ENCODE peak calls at places on chromosomes 4 and X, in seven cellular contexts. G, Z, A, P, T, C and M are unnamed samples.

GRCh38 chrX:144732588-144732987 is 514.7 kb upstream of the SPANXN1 start:
- DNase-seq in G (no peak), Z (no peak), A (no peak), P (no peak), T (peak), C (no peak), M (no peak)

GRCh38 chrX:132591719-132592275 is 103.0 kb upstream of the MBNL3 start:
- DNase-seq in G (no peak), Z (no peak), A (no peak), P (no peak), T (no peak), C (no peak), M (no peak)

GRCh38 chr4:180664766-180665368 is 1578.3 kb upstream of the TENM3 start:
- DNase-seq in G (peak), Z (peak), A (no peak), P (peak), T (peak), C (peak), M (no peak)

GRCh38 chrX:50905334-50905733 is 5.2 kb upstream of the BMP15 start:
- DNase-seq in G (no peak), Z (no peak), A (no peak), P (peak), T (no peak), C (no peak), M (no peak)

GRCh38 chrX:13469963-13470679 is 99.3 kb upstream of the EGFL6 start:
- DNase-seq in G (peak), Z (peak), A (no peak), P (no peak), T (peak), C (no peak), M (no peak)

GRCh38 chrX:15151267-15152196 is 118.4 kb downstream of the ASB9 start:
- DNase-seq in G (no peak), Z (no peak), A (no peak), P (no peak), T (no peak), C (no peak), M (no peak)

GRCh38 chrX:96683997-96684338 is 674 bp upstream of the DIAPH2 start:
- DNase-seq in G (no peak), Z (no peak), A (no peak), P (no peak), T (no peak), C (no peak), M (no peak)

GRCh38 chrX:69305333-69306062 is 140.2 kb upstream of the PJA1 start:
- DNase-seq in G (no peak), Z (no peak), A (no peak), P (peak), T (no peak), C (no peak), M (no peak)

GRCh38 chr4:148405161-148405893 is 36.9 kb downstream of the NR3C2 start:
- DNase-seq in G (no peak), Z (no peak), A (no peak), P (no peak), T (no peak), C (no peak), M (no peak)

GRCh38 chr4:134848681-134849080 is 647.1 kb upstream of the PABPC4L start:
- DNase-seq in G (no peak), Z (no peak), A (no peak), P (no peak), T (no peak), C (no peak), M (no peak)

GRCh38 chr4:15451866-15452765 is 17.6 kb upstream of the CC2D2A start:
- DNase-seq in G (peak), Z (peak), A (no peak), P (no peak), T (peak), C (no peak), M (no peak)

GRCh38 chr4:183201331-183201730 is 102.3 kb downstream of the WWC2 start:
- DNase-seq in G (peak), Z (peak), A (no peak), P (no peak), T (peak), C (no peak), M (no peak)

GRCh38 chr4:63566658-63567057 is 842.6 kb downstream of the TECRL start:
- DNase-seq in G (no peak), Z (no peak), A (no peak), P (peak), T (no peak), C (no peak), M (no peak)

GRCh38 chrX:16239211-16239610 is 71.9 kb downstream of the MAGEB17 start:
- DNase-seq in G (peak), Z (peak), A (no peak), P (no peak), T (peak), C (no peak), M (no peak)

GRCh38 chr4:89588366-89588765 is 248.6 kb downstream of the SNCA start:
- DNase-seq in G (no peak), Z (no peak), A (no peak), P (no peak), T (no peak), C (no peak), M (no peak)

GRCh38 chr4:89587364-89587763 is 249.6 kb downstream of the SNCA start:
- DNase-seq in G (no peak), Z (no peak), A (no peak), P (no peak), T (no peak), C (no peak), M (no peak)

GRCh38 chr4:89586318-89586717 is 250.6 kb downstream of the SNCA start:
- DNase-seq in G (no peak), Z (no peak), A (no peak), P (no peak), T (no peak), C (no peak), M (no peak)

GRCh38 chr4:89590102-89590501 is 246.9 kb downstream of the SNCA start:
- DNase-seq in G (no peak), Z (no peak), A (no peak), P (peak), T (no peak), C (no peak), M (no peak)

GRCh38 chr4:89586864-89587263 is 250.1 kb downstream of the SNCA start:
- DNase-seq in G (peak), Z (no peak), A (no peak), P (no peak), T (peak), C (no peak), M (no peak)
- TF ChIP-seq CTCF in G (peak), Z (peak), A (no peak), P (peak), T (peak), C (peak), M (peak)

GRCh38 chrX:27597506-27597905 is 7.4 kb downstream of the DCAF8L2 start:
- DNase-seq in G (peak), Z (peak), A (no peak), P (no peak), T (no peak), C (no peak), M (no peak)

GRCh38 chrX:27600686-27601085 is 10.5 kb downstream of the DCAF8L2 start:
- DNase-seq in G (peak), Z (peak), A (no peak), P (no peak), T (no peak), C (no peak), M (no peak)

GRCh38 chrX:27598312-27598711 is 8.2 kb downstream of the DCAF8L2 start:
- DNase-seq in G (peak), Z (peak), A (no peak), P (peak), T (no peak), C (no peak), M (no peak)

DNA sequence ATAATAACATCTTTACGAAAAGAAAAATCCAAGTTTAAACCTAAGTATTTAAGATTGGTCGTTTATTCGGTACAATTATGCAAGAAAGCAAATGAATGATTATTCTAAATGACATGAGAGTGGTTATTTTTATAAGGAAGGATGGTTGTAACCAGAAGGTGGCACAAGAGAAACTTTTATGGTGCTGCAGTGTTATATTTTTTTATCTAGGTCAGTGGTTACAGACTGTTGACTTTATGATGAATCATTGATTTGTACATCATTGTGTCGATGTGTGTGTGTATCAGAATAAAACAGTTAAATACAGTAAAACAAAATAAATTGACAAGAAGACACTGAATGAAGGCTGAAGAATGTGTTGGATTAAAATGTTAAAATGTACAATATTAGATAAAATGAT is 9.8 kb downstream of the DCAF8L2 start:
- DNase-seq in G (peak), Z (peak), A (no peak), P (no peak), T (no peak), C (no peak), M (no peak)
- TF ChIP-seq CTCF in G (peak), Z (peak), A (no peak), P (peak), T (no peak), C (no peak), M (peak)

GRCh38 chr4:127484101-127484500 is 148.7 kb upstream of the INTU start:
- DNase-seq in G (no peak), Z (no peak), A (no peak), P (no peak), T (no peak), C (no peak), M (no peak)

GRCh38 chr4:127482049-127482448 is 150.7 kb upstream of the INTU start:
- DNase-seq in G (no peak), Z (no peak), A (no peak), P (no peak), T (peak), C (no peak), M (no peak)

GRCh38 chr4:127479031-127479622 is 153.6 kb upstream of the INTU start:
- DNase-seq in G (peak), Z (peak), A (no peak), P (no peak), T (peak), C (no peak), M (no peak)
- TF ChIP-seq CTCF in G (peak), Z (peak), A (peak), P (peak), T (peak), C (peak), M (peak)

GRCh38 chrX:25524150-25524549 is 508.4 kb upstream of the ARX start:
- DNase-seq in G (peak), Z (no peak), A (no peak), P (no peak), T (peak), C (no peak), M (no peak)

GRCh38 chrX:25519258-25519657 is 503.5 kb upstream of the ARX start:
- DNase-seq in G (peak), Z (no peak), A (no peak), P (no peak), T (no peak), C (no peak), M (no peak)

GRCh38 chrX:25527596-25527995 is 511.8 kb upstream of the ARX start:
- DNase-seq in G (no peak), Z (no peak), A (no peak), P (no peak), T (no peak), C (no peak), M (no peak)

GRCh38 chrX:25523574-25523973 is 507.8 kb upstream of the ARX start:
- DNase-seq in G (peak), Z (no peak), A (no peak), P (peak), T (peak), C (no peak), M (no peak)
- TF ChIP-seq CTCF in G (peak), Z (peak), A (peak), P (peak), T (no peak), C (no peak), M (peak)

DNA sequence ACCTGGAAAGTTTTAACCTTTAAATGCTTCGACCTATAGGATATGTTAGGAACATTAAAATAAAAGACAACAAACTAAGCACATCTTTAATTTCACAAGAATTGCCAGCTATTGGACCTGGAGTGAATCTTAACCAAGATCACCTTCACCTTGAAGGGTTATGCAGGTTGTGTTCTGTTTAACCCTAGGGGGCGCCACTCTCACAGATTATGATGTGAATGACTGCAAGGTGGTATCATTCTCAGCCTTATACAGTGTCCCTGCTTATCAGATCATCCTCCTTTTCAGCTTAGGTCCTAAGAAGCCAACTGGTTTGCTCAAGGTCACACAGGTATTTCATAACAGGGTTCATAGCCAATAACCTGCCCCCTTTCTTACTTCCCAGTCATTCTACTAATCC is 23.5 kb downstream of the INTS6L start:
- DNase-seq in G (no peak), Z (no peak), A (no peak), P (peak), T (no peak), C (no peak), M (no peak)
- TF ChIP-seq CTCF in G (no peak), Z (no peak), A (peak), P (peak), T (no peak), C (no peak), M (peak)

GRCh38 chr4:54659213-54660144 is 1.7 kb downstream of the KIT start:
- DNase-seq in G (peak), Z (no peak), A (no peak), P (peak), T (peak), C (no peak), M (no peak)

GRCh38 chr4:54660145-54660535 is 2.4 kb downstream of the KIT start:
- DNase-seq in G (no peak), Z (no peak), A (no peak), P (no peak), T (no peak), C (no peak), M (no peak)

GRCh38 chr4:54657194-54657555 is 582 bp upstream of the KIT start:
- DNase-seq in G (no peak), Z (no peak), A (no peak), P (peak), T (no peak), C (no peak), M (no peak)

GRCh38 chr4:54657556-54658313 is at the start of gene KIT:
- DNase-seq in G (peak), Z (no peak), A (peak), P (peak), T (peak), C (peak), M (peak)

GRCh38 chr4:54658321-54659093 is 750 bp downstream of the KIT start:
- DNase-seq in G (peak), Z (peak), A (peak), P (peak), T (peak), C (peak), M (no peak)
- TF ChIP-seq CTCF in G (peak), Z (no peak), A (peak), P (peak), T (peak), C (peak), M (peak)

DNA sequence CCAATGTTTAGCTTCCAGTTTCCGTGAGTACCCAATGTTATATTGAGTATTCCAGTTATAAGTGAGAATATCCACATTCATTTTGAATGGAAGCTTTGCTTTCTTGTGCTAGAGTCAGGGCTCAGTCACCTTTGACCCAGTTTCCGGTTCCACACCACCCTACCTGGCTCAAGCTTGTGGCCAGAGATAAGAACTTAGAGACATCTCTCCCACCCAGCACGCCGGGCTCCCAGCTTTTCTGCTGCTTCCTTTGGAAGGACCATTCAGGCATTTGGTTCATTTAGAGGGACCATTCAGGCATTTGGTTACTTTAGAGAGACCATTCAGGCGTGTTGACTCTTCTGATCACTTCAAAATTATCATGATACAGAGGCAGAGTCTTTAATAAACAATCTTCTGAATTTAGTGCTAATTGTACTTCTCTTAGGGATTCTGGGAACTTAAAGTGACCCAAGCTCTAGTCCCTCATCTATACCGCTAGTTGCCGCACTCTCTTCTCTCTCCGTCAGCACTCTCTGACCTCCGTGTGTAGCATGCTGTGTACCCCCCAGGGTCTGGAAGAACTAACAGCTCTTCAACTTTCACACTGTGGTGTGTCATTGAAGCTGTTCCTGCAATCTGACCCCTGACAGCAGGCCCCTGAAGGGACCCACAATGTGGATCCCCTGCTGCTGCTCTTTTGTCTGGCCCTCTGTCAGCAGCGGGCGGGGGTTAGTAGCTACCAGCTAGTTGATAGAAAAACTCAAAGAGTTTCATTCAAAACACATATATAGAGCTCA is 943.1 kb downstream of the ARAP2 start:
- DNase-seq in G (no peak), Z (no peak), A (no peak), P (peak), T (no peak), C (no peak), M (no peak)
- TF ChIP-seq CTCF in G (no peak), Z (no peak), A (no peak), P (peak), T (no peak), C (no peak), M (no peak)